ENCODE peak calls at places on chromosomes 5 and 9, in four cellular contexts. T is fibroblast of pulmonary artery, A is left ventricle myocardium inferior, Q is BE2C. X is an unnamed sample.

GRCh38 chr5:135240283-135240633 is 158.8 kb downstream of the MACROH2A1 start:
- DNase-seq in T (no peak), A (no peak), Q (no peak), X (no peak)

GRCh38 chr5:74673011-74673790 is 11.8 kb upstream of the HEXB start:
- DNase-seq in T (peak), A (no peak), Q (no peak), X (peak)

GRCh38 chr5:54194326-54194725 is 116.0 kb downstream of the ARL15 start:
- DNase-seq in T (peak), A (no peak), Q (no peak), X (no peak)

GRCh38 chr9:120603601-120604000 is 23.6 kb upstream of the CDK5RAP2 start:
- DNase-seq in T (no peak), A (no peak), Q (no peak), X (no peak)

GRCh38 chr9:131530546-131530929 is 525 bp downstream of the UCK1 start:
- DNase-seq in T (peak), A (peak), Q (peak), X (peak)

GRCh38 chr5:168162464-168162863 is 129.0 kb upstream of the WWC1 start:
- DNase-seq in T (peak), A (no peak), Q (peak), X (peak)

GRCh38 chr5:163533229-163533628 is 27.8 kb downstream of the MAT2B start:
- DNase-seq in T (no peak), A (no peak), Q (no peak), X (no peak)

GRCh38 chr9:30630459-30630858 is 1754.0 kb upstream of the ACO1 start:
- DNase-seq in T (no peak), A (no peak), Q (no peak), X (no peak)

GRCh38 chr5:80860934-80861613 is 99.1 kb upstream of the RASGRF2 start:
- DNase-seq in T (peak), A (no peak), Q (no peak), X (peak)

GRCh38 chr5:54457094-54457531 is 1.6 kb downstream of the HSPB3 start:
- DNase-seq in T (peak), A (peak), Q (no peak), X (peak)

GRCh38 chr9:22446589-22446949 is at the start of gene DMRTA1:
- DNase-seq in T (peak), A (peak), Q (peak), X (peak)

GRCh38 chr5:76643371-76643770 is 20.2 kb upstream of the F2RL2 start:
- DNase-seq in T (no peak), A (no peak), Q (no peak), X (no peak)

GRCh38 chr5:157548513-157549282 is 26.9 kb downstream of the ADAM19 start:
- DNase-seq in T (peak), A (no peak), Q (no peak), X (peak)

GRCh38 chr9:123263227-123263626 is 5.2 kb downstream of the STRBP start:
- DNase-seq in T (no peak), A (no peak), Q (no peak), X (no peak)

GRCh38 chr9:131278421-131279111 is 2.3 kb upstream of the FAM78A start:
- DNase-seq in T (no peak), A (no peak), Q (no peak), X (no peak)

GRCh38 chr9:116123171-116123570 is 30.4 kb upstream of the PAPPA start:
- DNase-seq in T (no peak), A (no peak), Q (no peak), X (no peak)

GRCh38 chr5:130323804-130324454 is 419.7 kb downstream of the CHSY3 start:
- DNase-seq in T (peak), A (no peak), Q (no peak), X (peak)

GRCh38 chr9:136482046-136482792 is 621 bp downstream of the SEC16A start:
- DNase-seq in T (peak), A (no peak), Q (no peak), X (peak)

GRCh38 chr9:93031629-93032431 is 26.7 kb upstream of the SUSD3 start:
- DNase-seq in T (no peak), A (no peak), Q (no peak), X (no peak)

GRCh38 chr5:180866985-180867384 is 5.9 kb upstream of the ZFP62 start:
- DNase-seq in T (no peak), A (no peak), Q (no peak), X (no peak)

GRCh38 chr5:6461793-6462650 is 13.4 kb downstream of the UBE2QL1 start:
- DNase-seq in T (no peak), A (no peak), Q (no peak), X (no peak)

GRCh38 chr9:97670586-97670985 is 26.6 kb downstream of the XPA start:
- DNase-seq in T (no peak), A (no peak), Q (no peak), X (no peak)

GRCh38 chr5:172509405-172509781 is 55.1 kb upstream of the SH3PXD2B start:
- DNase-seq in T (no peak), A (peak), Q (no peak), X (no peak)

GRCh38 chr5:68134669-68135313 is 80.8 kb upstream of the PIK3R1 start:
- DNase-seq in T (no peak), A (no peak), Q (no peak), X (no peak)

GRCh38 chr5:149654893-149655505 is 73.7 kb downstream of the ARHGEF37 start:
- DNase-seq in T (no peak), A (no peak), Q (no peak), X (no peak)

GRCh38 chr9:136061405-136061804 is 33.7 kb downstream of the NACC2 start:
- DNase-seq in T (no peak), A (peak), Q (peak), X (no peak)

GRCh38 chr5:89327621-89328020 is 444.6 kb upstream of the MEF2C start:
- DNase-seq in T (no peak), A (no peak), Q (no peak), X (no peak)

GRCh38 chr5:143454936-143455516 is 51.5 kb upstream of the NR3C1 start:
- DNase-seq in T (no peak), A (no peak), Q (no peak), X (no peak)

GRCh38 chr9:136920069-136920468 is 24.5 kb downstream of the FBXW5 start:
- DNase-seq in T (no peak), A (no peak), Q (no peak), X (no peak)

GRCh38 chr9:104085538-104085937 is 8.6 kb upstream of the SMC2 start:
- DNase-seq in T (no peak), A (no peak), Q (no peak), X (no peak)

GRCh38 chr5:171745602-171746001 is 40.0 kb upstream of the SMIM23 start:
- DNase-seq in T (no peak), A (no peak), Q (no peak), X (no peak)

GRCh38 chr9:127398715-127399400 is 1.9 kb downstream of the SLC2A8 start:
- DNase-seq in T (no peak), A (no peak), Q (no peak), X (no peak)

GRCh38 chr9:109182550-109182939 is 15.5 kb upstream of the FRRS1L start:
- DNase-seq in T (no peak), A (no peak), Q (no peak), X (no peak)

GRCh38 chr9:96782241-96782640 is 4.4 kb upstream of the ZNF510 start:
- DNase-seq in T (no peak), A (no peak), Q (no peak), X (no peak)

GRCh38 chr5:139644646-139645494 is 3.3 kb upstream of the CXXC5 start:
- DNase-seq in T (no peak), A (no peak), Q (no peak), X (no peak)
- H3K4me3 ChIP-seq in T (no peak), A (no peak), Q (no peak), X (no peak)

DNA sequence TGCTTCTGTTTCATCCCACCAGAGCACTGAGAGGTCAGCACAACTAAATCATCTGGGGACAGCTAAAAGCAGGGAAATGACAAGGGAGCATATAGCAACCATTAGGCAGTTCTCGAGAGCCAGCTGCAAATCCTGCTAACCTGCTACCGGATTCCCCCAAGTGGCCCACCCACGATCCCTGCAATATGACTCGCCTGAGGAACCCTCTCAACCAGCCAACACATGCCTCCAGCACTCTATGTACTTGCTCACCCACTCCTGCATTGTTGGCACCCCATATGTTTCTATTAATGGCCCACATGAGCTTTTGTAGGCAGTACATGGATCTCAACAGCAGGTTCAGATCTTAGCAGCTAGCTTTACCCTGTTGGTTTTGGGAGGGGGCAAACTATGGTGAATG is 326.0 kb downstream of the GABRG2 start:
- DNase-seq in T (no peak), A (no peak), Q (no peak), X (no peak)
- H3K4me3 ChIP-seq in T (no peak), A (no peak), Q (no peak), X (no peak)

DNA sequence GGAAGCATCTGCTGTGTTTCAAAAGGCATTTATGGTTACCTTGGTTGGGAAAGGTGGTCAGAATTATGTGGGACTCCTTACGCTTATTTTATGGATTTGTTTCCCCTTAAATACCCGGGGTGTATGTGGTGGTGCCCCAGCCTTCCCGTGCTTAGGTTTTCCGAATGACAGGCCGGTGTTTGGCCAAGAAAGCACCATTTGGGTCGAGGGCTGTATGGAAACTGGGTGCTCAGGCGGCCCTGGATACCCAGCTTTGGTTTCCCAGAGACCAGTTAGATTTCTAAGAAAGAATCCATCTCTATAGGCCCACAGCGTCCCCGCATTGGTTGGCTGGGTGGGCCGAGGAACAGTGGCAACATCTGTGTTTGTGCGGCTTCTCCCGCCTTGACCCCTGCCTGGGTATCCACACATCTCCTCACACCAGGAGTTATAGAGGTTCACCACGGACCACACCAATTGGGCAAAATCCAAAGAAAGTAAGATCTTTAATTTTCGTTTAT is 868 bp downstream of the ARHGEF28 start:
- DNase-seq in T (no peak), A (no peak), Q (no peak), X (no peak)
- H3K4me3 ChIP-seq in T (peak), A (peak), Q (peak), X (peak)

GRCh38 chr9:3256571-3256970 is 269.2 kb downstream of the RFX3 start:
- DNase-seq in T (no peak), A (no peak), Q (no peak), X (no peak)
- H3K4me3 ChIP-seq in T (no peak), A (no peak), Q (no peak), X (no peak)

GRCh38 chr5:125115180-125115495 is 368.7 kb upstream of the ZNF608 start:
- DNase-seq in T (no peak), A (no peak), Q (no peak), X (no peak)
- H3K4me3 ChIP-seq in T (no peak), A (no peak), Q (no peak), X (no peak)

X was measured in cardiac fibroblast.